ENCODE peak calls at places on chromosomes 16 and 17, in five cellular contexts. U is astrocyte of the cerebellum, L is endothelial cell of umbilical vein, D is heart right ventricle, Q is AG10803. J is an unnamed sample.

GRCh38 chr17:83126275-83126930 is 47.0 kb downstream of the METRNL start:
- DNase-seq in U (no peak), L (no peak), D (no peak), Q (no peak), J (no peak)

GRCh38 chr16:68273896-68274295 is 9.6 kb downstream of the SLC7A6 start:
- DNase-seq in U (no peak), L (no peak), D (no peak), Q (no peak), J (no peak)

GRCh38 chr17:40453881-40454630 is 10.8 kb downstream of the IGFBP4 start:
- DNase-seq in U (no peak), L (no peak), D (no peak), Q (peak), J (no peak)

GRCh38 chr16:57801098-57801855 is 1.0 kb downstream of the KIFC3 start:
- DNase-seq in U (no peak), L (peak), D (no peak), Q (peak), J (peak)

GRCh38 chr17:57926723-57927047 is 28.5 kb downstream of the CUEDC1 start:
- DNase-seq in U (no peak), L (peak), D (no peak), Q (no peak), J (no peak)

GRCh38 chr17:31587462-31587861 is 196.0 kb downstream of the RAB11FIP4 start:
- DNase-seq in U (no peak), L (no peak), D (no peak), Q (no peak), J (no peak)

GRCh38 chr17:4980644-4981216 is 6.7 kb downstream of the CAMTA2 start:
- DNase-seq in U (peak), L (peak), D (no peak), Q (peak), J (peak)

GRCh38 chr17:30997842-30998241 is 27.0 kb downstream of the RNF135 start:
- DNase-seq in U (no peak), L (no peak), D (no peak), Q (no peak), J (no peak)

GRCh38 chr17:4514206-4514605 is 15.5 kb downstream of the SPNS2 start:
- DNase-seq in U (no peak), L (no peak), D (no peak), Q (no peak), J (no peak)

GRCh38 chr16:86112178-86112577 is 213.2 kb downstream of the IRF8 start:
- DNase-seq in U (no peak), L (no peak), D (no peak), Q (no peak), J (no peak)

GRCh38 chr16:46747777-46748651 is at the start of gene MYLK3:
- DNase-seq in U (no peak), L (no peak), D (peak), Q (peak), J (no peak)

GRCh38 chr17:47253541-47254402 is at the start of gene ITGB3:
- DNase-seq in U (no peak), L (peak), D (peak), Q (peak), J (peak)

GRCh38 chr17:75684249-75684648 is 17.1 kb downstream of the SAP30BP start:
- DNase-seq in U (no peak), L (peak), D (no peak), Q (no peak), J (no peak)

GRCh38 chr16:89422905-89423630 is 67.3 kb downstream of the ANKRD11 start:
- DNase-seq in U (peak), L (no peak), D (no peak), Q (peak), J (no peak)

GRCh38 chr17:79803997-79804855 is 7.3 kb upstream of the CBX8 start:
- DNase-seq in U (no peak), L (no peak), D (no peak), Q (no peak), J (no peak)

GRCh38 chr17:50539762-50540440 is 7.1 kb upstream of the SPATA20 start:
- DNase-seq in U (no peak), L (no peak), D (no peak), Q (no peak), J (no peak)

GRCh38 chr16:86963600-86964575 is 353.3 kb downstream of the C16orf95 start:
- DNase-seq in U (no peak), L (no peak), D (no peak), Q (no peak), J (no peak)

GRCh38 chr16:89322381-89323119 is 105.0 kb downstream of the ZNF778 start:
- DNase-seq in U (peak), L (peak), D (peak), Q (peak), J (peak)

GRCh38 chr16:73671102-73671501 is 623.2 kb upstream of the ZFHX3 start:
- DNase-seq in U (no peak), L (no peak), D (no peak), Q (no peak), J (no peak)

GRCh38 chr16:29674188-29674587 is 4.8 kb upstream of the QPRT start:
- DNase-seq in U (peak), L (no peak), D (peak), Q (peak), J (peak)
- TF ChIP-seq CTCF in U (no peak), L (no peak), D (peak), Q (no peak), J (no peak)

GRCh38 chr16:82621796-82622195 is 5.0 kb upstream of the CDH13 start:
- DNase-seq in U (no peak), L (no peak), D (no peak), Q (no peak), J (no peak)

GRCh38 chr16:82628741-82629140 is 2.0 kb downstream of the CDH13 start:
- DNase-seq in U (no peak), L (peak), D (no peak), Q (no peak), J (no peak)

GRCh38 chr16:82627811-82628339 is 1.1 kb downstream of the CDH13 start:
- DNase-seq in U (no peak), L (peak), D (peak), Q (peak), J (peak)

GRCh38 chr16:82629441-82630027 is 2.8 kb downstream of the CDH13 start:
- DNase-seq in U (peak), L (peak), D (no peak), Q (peak), J (peak)

GRCh38 chr16:82625066-82625968 is 1.5 kb upstream of the CDH13 start:
- DNase-seq in U (no peak), L (no peak), D (peak), Q (no peak), J (no peak)
- TF ChIP-seq CTCF in U (no peak), L (no peak), D (peak), Q (no peak), J (no peak)

DNA sequence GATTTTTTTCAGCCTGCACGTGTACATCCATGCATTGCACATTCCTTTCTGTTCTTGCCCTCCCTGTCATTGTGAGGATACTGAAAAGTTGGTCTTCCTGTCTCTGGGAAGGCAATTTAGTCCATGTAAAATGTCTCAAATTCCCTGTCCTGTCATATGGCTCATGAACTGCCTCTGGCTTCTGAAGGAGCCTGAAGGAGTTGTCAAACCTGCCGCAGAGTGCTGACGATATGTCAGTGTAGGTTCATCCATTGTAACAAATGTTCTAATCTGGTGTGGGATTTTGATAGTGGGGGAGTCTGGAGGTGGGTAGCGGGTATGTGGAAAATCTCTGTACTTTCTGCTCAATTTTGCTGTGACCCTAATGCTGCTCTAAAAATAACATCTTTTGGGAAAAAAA is 59.6 kb downstream of the YPEL2 start:
- DNase-seq in U (no peak), L (no peak), D (no peak), Q (no peak), J (no peak)
- TF ChIP-seq CTCF in U (no peak), L (no peak), D (no peak), Q (no peak), J (no peak)

DNA sequence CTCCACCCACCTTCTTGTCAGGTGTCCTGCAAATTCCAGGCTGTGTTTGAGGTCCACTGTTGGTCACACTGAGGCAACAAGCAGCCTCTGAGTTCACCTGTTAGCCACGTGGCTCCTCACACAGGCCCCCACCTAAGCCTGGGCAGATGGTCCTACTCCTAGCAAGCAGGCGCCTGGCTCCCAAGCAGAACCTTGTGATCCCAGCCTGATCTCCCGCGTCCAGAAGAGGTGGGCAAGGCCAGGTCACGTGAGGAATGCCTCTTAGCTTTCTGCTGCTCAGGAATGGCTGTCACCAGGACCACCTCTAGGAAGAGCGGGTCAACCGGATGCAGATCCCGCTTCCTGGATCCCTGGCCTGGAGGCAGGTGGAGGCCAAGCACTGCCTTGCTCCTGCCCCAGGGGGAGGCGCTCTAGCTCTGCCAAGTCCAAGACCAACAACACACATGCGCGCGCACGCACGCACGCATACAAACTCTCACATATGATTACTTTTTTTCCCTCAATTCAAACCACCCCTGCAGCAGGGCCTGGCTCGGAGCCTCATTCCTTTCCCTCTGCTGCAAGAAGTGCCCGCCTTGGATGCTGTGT is 9.5 kb downstream of the CYB561 start:
- DNase-seq in U (no peak), L (peak), D (no peak), Q (no peak), J (peak)
- TF ChIP-seq CTCF in U (no peak), L (peak), D (peak), Q (no peak), J (peak)

DNA sequence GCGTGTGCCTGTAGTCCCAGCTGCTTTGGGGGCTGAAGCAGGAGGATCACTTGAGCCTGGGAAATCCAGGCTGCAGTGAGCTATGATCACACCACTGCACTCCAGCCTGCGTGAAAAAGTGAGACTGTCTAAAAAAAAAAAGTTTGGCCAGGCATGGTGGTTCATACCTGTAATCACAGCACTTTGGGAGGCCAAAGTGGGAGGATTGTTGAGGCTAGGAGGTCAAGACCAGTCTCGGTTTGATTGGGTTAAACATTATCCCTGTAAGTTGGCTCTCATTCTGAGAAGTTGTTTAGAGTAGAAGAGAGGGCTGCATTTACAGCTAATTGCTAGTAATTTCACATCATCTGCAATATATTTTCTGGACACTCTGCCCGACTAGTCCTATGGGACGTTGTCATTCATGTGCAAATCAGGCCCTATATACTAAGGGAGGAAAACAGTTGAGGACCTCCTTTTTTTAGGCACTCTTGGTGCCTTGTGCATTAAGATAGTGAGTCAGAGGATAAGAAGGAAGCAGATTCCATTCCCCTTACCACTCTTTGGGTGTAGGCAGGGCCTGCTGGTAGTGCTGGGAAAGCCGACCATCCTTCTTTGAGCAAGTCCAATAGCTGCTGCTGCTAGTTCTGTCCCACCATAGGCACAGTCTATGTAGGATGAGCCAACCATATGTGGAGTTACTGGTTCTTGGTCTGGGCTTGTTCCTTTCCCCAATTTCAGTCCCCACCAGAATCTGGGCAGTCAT is 18.7 kb downstream of the HMOX2 start:
- DNase-seq in U (no peak), L (no peak), D (no peak), Q (peak), J (peak)
- TF ChIP-seq CTCF in U (no peak), L (no peak), D (no peak), Q (no peak), J (no peak)

DNA sequence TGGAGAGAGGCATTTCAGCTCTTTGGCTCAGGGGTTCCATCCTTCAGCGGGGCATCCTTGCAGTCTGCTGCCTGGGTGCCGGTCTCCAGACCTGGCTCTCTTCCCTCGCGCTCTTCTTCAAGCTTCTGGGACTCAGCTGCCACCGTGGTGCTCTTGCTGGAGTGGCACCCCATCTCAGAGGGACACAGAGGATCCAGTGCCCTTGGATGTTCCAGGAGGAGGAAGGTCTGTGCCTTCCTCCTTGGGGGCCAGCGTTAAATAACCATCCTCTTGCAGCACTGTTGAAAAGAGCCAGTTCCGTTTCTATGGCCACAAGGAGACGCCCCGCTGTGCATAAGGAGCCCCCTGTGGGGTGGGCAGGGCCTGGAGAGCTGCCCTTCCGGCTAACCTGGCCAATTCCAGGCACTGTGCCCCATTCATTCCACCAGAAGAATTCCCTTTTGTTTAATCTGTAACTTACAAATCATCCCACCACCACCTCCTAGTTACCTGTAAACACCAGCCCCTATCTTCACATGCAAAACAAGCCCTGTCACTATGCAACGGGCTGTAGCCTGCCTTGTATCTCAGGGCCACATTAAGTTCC is 8.6 kb downstream of the CHD9NB start:
- DNase-seq in U (no peak), L (no peak), D (no peak), Q (no peak), J (no peak)
- TF ChIP-seq CTCF in U (no peak), L (no peak), D (no peak), Q (no peak), J (no peak)